ENCODE peak calls at places on chromosomes 3 and 15, in five cellular contexts. W, Z, O, B and Y are unnamed samples.

GRCh38 chr15:77975332-77976119 is 102.0 kb downstream of the TBC1D2B start:
- DNase-seq in Z (no peak), B (no peak), W (no peak), O (no peak), Y (peak; percentile 67)

GRCh38 chr3:64209866-64210609 is 15.2 kb downstream of the PRICKLE2 start:
- DNase-seq in W (peak; percentile 74), O (no peak), Z (peak; percentile 27), B (peak; percentile 56), Y (peak; percentile 66)

GRCh38 chr15:77333166-77333565 is 86.7 kb downstream of the PEAK1 start:
- DNase-seq in B (no peak), Z (no peak), W (no peak), O (no peak), Y (no peak)

GRCh38 chr15:66908503-66909095 is 156.8 kb upstream of the SMAD3 start:
- DNase-seq in O (no peak), B (no peak), W (no peak), Z (no peak), Y (no peak)

GRCh38 chr3:79820089-79820488 is 52.3 kb upstream of the ROBO1 start:
- DNase-seq in B (no peak), O (no peak), Z (no peak), W (no peak), Y (no peak)

GRCh38 chr15:48925714-48926223 is 38.0 kb downstream of the SHC4 start:
- DNase-seq in Z (no peak), O (no peak), W (no peak), B (no peak), Y (no peak)

GRCh38 chr3:126527455-126528211 is 3.7 kb downstream of the CHST13 start:
- DNase-seq in O (peak; percentile 34), B (no peak), Z (no peak), W (no peak), Y (no peak)

GRCh38 chr15:83163032-83163431 is 44.6 kb downstream of the HDGFL3 start:
- DNase-seq in W (no peak), B (no peak), Z (no peak), O (no peak), Y (no peak)

GRCh38 chr3:61789861-61790260 is 228.5 kb downstream of the PTPRG start:
- DNase-seq in B (no peak), Z (no peak), O (no peak), W (no peak), Y (no peak)

GRCh38 chr3:178454714-178455113 is 81.5 kb upstream of the KCNMB2 start:
- DNase-seq in Z (no peak), W (peak; percentile 41), O (no peak), B (no peak), Y (peak; percentile 80)

GRCh38 chr3:159856496-159857098 is 132.0 kb upstream of the IL12A start:
- DNase-seq in O (no peak), B (no peak), Z (no peak), W (no peak), Y (no peak)

GRCh38 chr15:68484696-68485400 is 52.9 kb upstream of the ITGA11 start:
- DNase-seq in B (peak; percentile 22), O (no peak), W (peak; percentile 76), Z (no peak), Y (no peak)

GRCh38 chr15:39273805-39274411 is 307.0 kb upstream of the THBS1 start:
- DNase-seq in B (no peak), O (no peak), W (no peak), Z (peak; percentile 84), Y (no peak)

GRCh38 chr15:83110361-83110760 is 2.9 kb downstream of the TM6SF1 start:
- DNase-seq in B (no peak), Z (no peak), O (no peak), W (no peak), Y (no peak)

GRCh38 chr15:90047956-90048575 is 46.9 kb downstream of the ZNF710 start:
- DNase-seq in B (no peak), O (peak; percentile 58), Z (peak; percentile 51), W (no peak), Y (no peak)

GRCh38 chr3:177377166-177377565 is 179.9 kb upstream of the TBL1XR1 start:
- DNase-seq in O (no peak), W (no peak), Z (peak; percentile 43), B (no peak), Y (no peak)

GRCh38 chr3:174973465-174973864 is 114.3 kb downstream of the NAALADL2 start:
- DNase-seq in W (no peak), B (no peak), O (no peak), Z (peak; percentile 43), Y (no peak)
- TF ChIP-seq POLR2A in W (no peak), B (no peak), O (no peak), Z (no peak), Y (no peak)

GRCh38 chr15:74794970-74795349 is 13.1 kb downstream of the CSK start:
- DNase-seq in W (no peak), Z (no peak), B (no peak), O (no peak), Y (no peak)

GRCh38 chr15:74792227-74793016 is 10.5 kb downstream of the CSK start:
- DNase-seq in B (no peak), O (no peak), W (no peak), Z (no peak), Y (no peak)

GRCh38 chr15:74794248-74794969 is 12.5 kb downstream of the CSK start:
- DNase-seq in B (no peak), Z (no peak), W (no peak), O (no peak), Y (no peak)

GRCh38 chr15:74791667-74792066 is 9.8 kb downstream of the CSK start:
- DNase-seq in O (no peak), B (no peak), Z (no peak), W (no peak), Y (no peak)

DNA sequence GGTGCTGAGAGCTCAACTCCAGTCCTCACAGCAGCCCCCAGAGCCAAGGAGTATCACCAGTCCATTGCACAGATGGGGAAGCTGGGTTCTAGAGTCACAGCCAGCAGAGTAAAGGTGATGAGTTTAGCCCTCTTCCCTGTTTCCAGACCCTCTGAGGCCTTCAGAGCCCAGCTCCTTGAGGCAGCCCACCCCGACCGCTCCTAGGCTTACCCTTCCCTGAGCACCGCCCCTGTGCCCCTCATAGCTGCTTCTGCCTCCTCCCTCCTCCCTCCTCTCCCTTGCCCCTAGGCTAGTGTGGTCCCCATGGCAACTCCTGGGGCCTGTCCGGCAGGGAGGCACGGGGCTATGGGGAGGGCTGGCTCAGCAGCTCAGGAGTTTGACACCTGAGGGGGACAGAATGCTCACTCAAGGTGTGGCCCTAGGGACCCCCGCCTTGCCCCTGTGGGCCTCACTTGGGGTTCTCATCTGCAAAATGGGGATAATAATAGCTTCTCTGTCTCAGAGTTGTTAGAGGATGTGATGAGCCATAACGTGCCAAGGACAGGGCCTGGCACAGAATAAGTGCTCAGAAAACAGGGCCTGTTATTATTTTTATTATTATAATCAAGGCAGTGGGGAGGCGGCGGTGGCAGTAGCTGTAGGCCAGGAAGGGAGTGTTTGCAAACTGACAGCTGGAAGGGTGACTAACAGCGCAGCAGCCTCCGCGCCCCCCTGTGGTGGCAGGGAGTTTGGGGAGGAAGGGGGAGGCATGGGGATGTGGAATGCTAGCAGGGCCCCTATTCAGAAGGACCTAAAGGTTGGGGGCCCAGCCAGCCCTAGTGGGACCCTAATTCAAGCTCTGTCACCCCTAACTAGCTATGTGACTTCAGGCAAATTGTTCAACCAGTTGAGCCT is 11.5 kb downstream of the CSK start:
- DNase-seq in B (no peak), W (no peak), O (no peak), Z (no peak), Y (no peak)
- H3K4me1 ChIP-seq in B (peaks cover 17% of the 10 kb centered on the region), W (peaks cover 15% of the 10 kb centered on the region), O (peaks cover 54% of the 10 kb centered on the region), Z (peaks cover 95% of the 10 kb centered on the region), Y (peaks cover 54% of the 10 kb centered on the region)

GRCh38 chr15:84631706-84632272 is 22.3 kb downstream of the WDR73 start:
- DNase-seq in B (no peak), Z (no peak), O (no peak), W (no peak), Y (no peak)

GRCh38 chr15:84634228-84634837 is 19.8 kb downstream of the WDR73 start:
- DNase-seq in Z (no peak), W (no peak), B (no peak), O (no peak), Y (no peak)

GRCh38 chr15:84638103-84638502 is 16.0 kb downstream of the WDR73 start:
- DNase-seq in B (no peak), W (no peak), Z (no peak), O (no peak), Y (no peak)

GRCh38 chr15:84629033-84629432 is 25.1 kb downstream of the WDR73 start:
- DNase-seq in O (no peak), W (no peak), Z (no peak), B (no peak), Y (no peak)

DNA sequence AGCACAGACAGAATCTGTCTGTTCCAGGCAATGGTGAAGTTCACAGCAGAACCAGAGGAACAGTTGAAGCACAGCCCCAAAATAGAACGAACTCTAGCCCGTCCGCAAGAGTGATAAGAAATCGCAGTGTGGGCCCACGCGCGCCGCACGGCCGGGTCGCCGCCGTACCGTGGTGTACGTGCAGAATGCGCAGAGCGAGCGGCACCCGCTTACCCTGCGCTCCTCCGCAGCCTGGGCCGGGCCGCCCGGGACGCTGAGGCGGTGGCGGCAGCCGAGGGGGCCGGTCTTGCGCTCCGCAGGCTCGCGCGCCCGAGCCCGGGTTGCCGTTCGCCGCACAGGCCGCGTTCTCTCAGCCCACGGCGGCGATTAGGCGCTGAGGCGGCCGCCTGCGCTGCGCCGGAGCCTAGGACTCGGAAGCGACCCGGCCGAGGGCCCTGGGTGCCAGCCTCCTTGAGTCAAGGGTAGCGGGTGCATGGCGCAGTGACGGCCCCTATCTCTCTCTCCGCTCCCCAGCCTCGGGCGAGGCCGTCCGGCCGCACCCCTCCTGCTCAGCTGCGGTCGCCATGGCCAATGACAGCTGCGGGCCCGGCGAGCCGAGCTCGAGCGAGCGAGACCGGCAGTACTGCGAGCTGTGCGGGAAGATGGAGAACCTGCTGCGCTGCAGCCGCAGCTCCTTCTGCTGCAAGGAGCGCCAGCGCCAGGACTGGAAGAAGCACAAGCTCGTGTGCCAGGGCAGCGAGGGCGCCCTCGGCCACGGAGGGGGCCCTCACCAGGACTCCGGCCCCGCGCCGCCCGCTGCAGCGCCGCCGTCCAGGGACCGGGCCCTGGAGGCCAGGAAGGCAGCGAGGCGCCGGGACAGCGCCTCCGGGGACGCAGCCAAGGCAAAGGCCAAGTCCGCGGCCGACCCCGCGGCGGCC is 20.5 kb downstream of the WDR73 start:
- DNase-seq in Z (peak; percentile 77), O (peak; percentile 82), B (peak; percentile 59), W (peak; percentile 54), Y (peak; percentile 90)
- TF ChIP-seq POLR2A in Z (no peak), O (peak; percentile 39), B (peak; percentile 9), W (peak; percentile 30), Y (no peak)

GRCh38 chr15:98874359-98874758 is 133.2 kb downstream of the PGPEP1L start:
- DNase-seq in W (no peak), B (no peak), Z (no peak), O (no peak), Y (no peak)

GRCh38 chr15:98876461-98877369 is 130.9 kb downstream of the PGPEP1L start:
- DNase-seq in B (no peak), Z (no peak), W (no peak), O (no peak), Y (no peak)

GRCh38 chr15:98873441-98874218 is 134.0 kb downstream of the PGPEP1L start:
- DNase-seq in Z (no peak), B (no peak), W (no peak), O (no peak), Y (no peak)

GRCh38 chr15:98875309-98875708 is 132.3 kb downstream of the PGPEP1L start:
- DNase-seq in B (no peak), W (no peak), Z (no peak), O (no peak), Y (no peak)

DNA sequence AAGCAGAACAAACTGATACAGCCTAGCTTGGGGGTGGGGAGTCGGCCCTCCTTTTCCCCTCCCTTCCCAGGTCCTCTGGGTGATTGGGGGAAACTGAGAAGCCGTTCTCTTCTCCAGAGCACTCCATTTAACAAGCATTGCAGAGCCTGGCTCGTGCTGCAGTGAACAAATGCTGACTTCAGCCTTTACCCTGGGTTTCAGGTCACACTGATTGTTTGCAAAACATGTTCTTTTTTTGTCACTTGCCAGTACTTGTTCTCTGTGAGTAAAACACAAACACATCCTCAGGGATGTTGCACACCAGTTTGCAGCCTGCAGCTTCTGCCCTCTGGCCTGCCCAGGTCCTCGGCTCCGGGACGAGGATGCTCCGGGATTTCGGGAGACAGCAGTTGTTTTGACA is 132.8 kb downstream of the PGPEP1L start:
- DNase-seq in Z (no peak), W (no peak), O (no peak), B (peak; percentile 49), Y (no peak)
- H3K4me1 ChIP-seq in Z (peaks cover 60% of the 10 kb centered on the region), W (peaks cover 5% of the 10 kb centered on the region), O (no peaks in the 10 kb centered on the region), B (peaks cover 23% of the 10 kb centered on the region), Y (peaks cover 30% of the 10 kb centered on the region)